ENCODE peak calls at places on chromosomes 2 and 18, in nine cellular contexts. One of them, this sample, is unnamed.

GRCh38 chr2:169961911-169962310 is 134.7 kb downstream of the UBR3 start:
- DNase-seq in PC-3: no peak
- DNase-seq in choroid plexus epithelial cell: peak
- DNase-seq in Peyer's patch: no peak
- DNase-seq in body of pancreas: no peak
- DNase-seq in fibroblast of mammary gland: peak
- DNase-seq in MM.1S: no peak
- DNase-seq in H1: no peak
- DNase-seq in fibroblast of villous mesenchyme: peak
- DNase-seq in this sample: peak

GRCh38 chr18:75200644-75201272 is 8.2 kb downstream of the PTGR3 start:
- DNase-seq in PC-3: no peak
- DNase-seq in choroid plexus epithelial cell: no peak
- DNase-seq in Peyer's patch: no peak
- DNase-seq in body of pancreas: no peak
- DNase-seq in fibroblast of mammary gland: peak
- DNase-seq in MM.1S: no peak
- DNase-seq in H1: no peak
- DNase-seq in fibroblast of villous mesenchyme: no peak
- DNase-seq in this sample: no peak

GRCh38 chr18:31740180-31740579 is 20.5 kb downstream of the SLC25A52 start:
- DNase-seq in PC-3: no peak
- DNase-seq in choroid plexus epithelial cell: no peak
- DNase-seq in Peyer's patch: no peak
- DNase-seq in body of pancreas: peak
- DNase-seq in fibroblast of mammary gland: no peak
- DNase-seq in MM.1S: peak
- DNase-seq in H1: no peak
- DNase-seq in fibroblast of villous mesenchyme: no peak
- DNase-seq in this sample: no peak

GRCh38 chr2:96156011-96156820 is 11.0 kb upstream of the DUSP2 start:
- DNase-seq in PC-3: no peak
- DNase-seq in choroid plexus epithelial cell: no peak
- DNase-seq in Peyer's patch: no peak
- DNase-seq in body of pancreas: no peak
- DNase-seq in fibroblast of mammary gland: no peak
- DNase-seq in MM.1S: no peak
- DNase-seq in H1: no peak
- DNase-seq in fibroblast of villous mesenchyme: no peak
- DNase-seq in this sample: no peak

GRCh38 chr2:240981273-240981672 is 17.1 kb upstream of the SNED1 start:
- DNase-seq in PC-3: no peak
- DNase-seq in choroid plexus epithelial cell: peak
- DNase-seq in Peyer's patch: no peak
- DNase-seq in body of pancreas: no peak
- DNase-seq in fibroblast of mammary gland: peak
- DNase-seq in MM.1S: no peak
- DNase-seq in H1: no peak
- DNase-seq in fibroblast of villous mesenchyme: no peak
- DNase-seq in this sample: no peak

GRCh38 chr18:76564636-76565237 is 69.7 kb upstream of the ZNF516 start:
- DNase-seq in PC-3: no peak
- DNase-seq in choroid plexus epithelial cell: peak
- DNase-seq in Peyer's patch: no peak
- DNase-seq in body of pancreas: no peak
- DNase-seq in fibroblast of mammary gland: peak
- DNase-seq in MM.1S: no peak
- DNase-seq in H1: peak
- DNase-seq in fibroblast of villous mesenchyme: no peak
- DNase-seq in this sample: peak

GRCh38 chr2:197828464-197829135 is 24.2 kb downstream of the PLCL1 start:
- DNase-seq in PC-3: no peak
- DNase-seq in choroid plexus epithelial cell: no peak
- DNase-seq in Peyer's patch: no peak
- DNase-seq in body of pancreas: no peak
- DNase-seq in fibroblast of mammary gland: peak
- DNase-seq in MM.1S: no peak
- DNase-seq in H1: no peak
- DNase-seq in fibroblast of villous mesenchyme: no peak
- DNase-seq in this sample: peak

GRCh38 chr2:178195390-178196166 is 1.3 kb downstream of the OSBPL6 start:
- DNase-seq in PC-3: no peak
- DNase-seq in choroid plexus epithelial cell: no peak
- DNase-seq in Peyer's patch: no peak
- DNase-seq in body of pancreas: no peak
- DNase-seq in fibroblast of mammary gland: no peak
- DNase-seq in MM.1S: no peak
- DNase-seq in H1: no peak
- DNase-seq in fibroblast of villous mesenchyme: no peak
- DNase-seq in this sample: no peak

DNA sequence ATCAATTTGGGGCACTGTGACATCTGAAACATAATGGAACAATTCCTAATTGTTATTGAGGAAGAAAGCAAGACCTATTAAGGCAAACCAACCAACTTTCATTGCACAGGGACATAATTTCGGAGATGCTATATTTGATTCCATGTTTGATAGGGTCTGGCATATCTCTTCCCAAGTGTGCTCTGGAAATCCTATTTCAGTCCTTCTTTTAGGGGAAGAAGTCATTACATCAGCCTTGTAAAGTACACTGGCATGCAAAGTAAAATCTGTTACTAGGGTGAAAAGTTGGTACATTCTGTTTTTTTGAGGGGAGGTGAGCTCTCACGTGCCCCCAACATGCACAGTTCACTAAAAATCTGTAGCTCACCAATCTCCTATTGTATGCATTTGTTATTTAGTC is 172.4 kb downstream of the SLC8A1 start:
- DNase-seq in PC-3: no peak
- DNase-seq in choroid plexus epithelial cell: no peak
- DNase-seq in Peyer's patch: no peak
- DNase-seq in body of pancreas: no peak
- DNase-seq in fibroblast of mammary gland: no peak
- DNase-seq in MM.1S: no peak
- DNase-seq in H1: no peak
- DNase-seq in fibroblast of villous mesenchyme: no peak
- DNase-seq in this sample: no peak
- H3K4me3 ChIP-seq in PC-3: no peak
- H3K4me3 ChIP-seq in choroid plexus epithelial cell: no peak
- H3K4me3 ChIP-seq in Peyer's patch: no peak
- H3K4me3 ChIP-seq in body of pancreas: no peak
- H3K4me3 ChIP-seq in fibroblast of mammary gland: no peak
- H3K4me3 ChIP-seq in MM.1S: no peak
- H3K4me3 ChIP-seq in H1: no peak
- H3K4me3 ChIP-seq in fibroblast of villous mesenchyme: no peak
- H3K4me3 ChIP-seq in this sample: no peak

DNA sequence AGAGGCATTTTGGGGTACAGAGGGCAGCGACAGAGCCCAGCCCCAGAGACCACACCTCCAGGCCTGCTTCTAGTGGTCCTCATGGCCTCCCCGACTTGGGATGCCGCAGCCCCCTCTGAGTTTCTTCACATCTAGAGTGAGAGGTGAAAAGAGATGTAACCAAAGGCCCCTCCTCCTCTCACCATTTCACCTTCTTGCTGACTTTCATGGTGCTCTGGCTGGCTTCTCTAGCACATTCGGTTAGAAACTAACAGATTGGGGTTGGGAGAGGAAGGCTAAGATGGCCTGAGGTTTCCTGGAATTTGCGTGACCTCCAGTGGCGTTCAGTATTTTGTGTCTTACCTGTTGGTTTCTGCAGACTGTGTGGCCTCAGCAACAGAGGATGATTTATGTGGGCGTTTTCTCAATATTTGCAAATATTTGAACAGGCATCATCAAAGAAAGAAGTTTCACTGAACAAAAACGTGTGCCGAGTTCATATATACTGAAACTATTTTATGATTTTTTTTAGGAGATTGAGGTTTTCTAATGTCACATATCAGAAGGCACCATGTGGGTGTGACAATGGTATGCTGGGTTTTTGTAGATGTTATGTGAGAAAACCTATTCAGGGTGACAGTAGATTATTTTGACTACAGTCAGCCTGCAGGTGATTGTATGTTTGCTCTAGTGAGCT is 69.9 kb upstream of the BCL2L11 start:
- DNase-seq in PC-3: no peak
- DNase-seq in choroid plexus epithelial cell: no peak
- DNase-seq in Peyer's patch: no peak
- DNase-seq in body of pancreas: no peak
- DNase-seq in fibroblast of mammary gland: no peak
- DNase-seq in MM.1S: peak
- DNase-seq in H1: peak
- DNase-seq in fibroblast of villous mesenchyme: no peak
- DNase-seq in this sample: no peak
- TF ChIP-seq CTCF in PC-3: no peak
- TF ChIP-seq CTCF in choroid plexus epithelial cell: no peak
- TF ChIP-seq CTCF in Peyer's patch: no peak
- TF ChIP-seq CTCF in body of pancreas: no peak
- TF ChIP-seq CTCF in fibroblast of mammary gland: no peak
- TF ChIP-seq CTCF in MM.1S: no peak
- TF ChIP-seq CTCF in H1: no peak
- TF ChIP-seq CTCF in fibroblast of villous mesenchyme: no peak
- TF ChIP-seq CTCF in this sample: no peak

GRCh38 chr2:2505604-2506003 is 174.5 kb upstream of the MYT1L start:
- DNase-seq in PC-3: no peak
- DNase-seq in choroid plexus epithelial cell: no peak
- DNase-seq in Peyer's patch: no peak
- DNase-seq in body of pancreas: no peak
- DNase-seq in fibroblast of mammary gland: no peak
- DNase-seq in MM.1S: no peak
- DNase-seq in H1: no peak
- DNase-seq in fibroblast of villous mesenchyme: no peak
- DNase-seq in this sample: no peak

GRCh38 chr2:2503864-2504418 is 172.9 kb upstream of the MYT1L start:
- DNase-seq in PC-3: no peak
- DNase-seq in choroid plexus epithelial cell: no peak
- DNase-seq in Peyer's patch: no peak
- DNase-seq in body of pancreas: no peak
- DNase-seq in fibroblast of mammary gland: no peak
- DNase-seq in MM.1S: no peak
- DNase-seq in H1: no peak
- DNase-seq in fibroblast of villous mesenchyme: no peak
- DNase-seq in this sample: no peak

GRCh38 chr2:2507471-2507997 is 176.5 kb upstream of the MYT1L start:
- DNase-seq in PC-3: no peak
- DNase-seq in choroid plexus epithelial cell: no peak
- DNase-seq in Peyer's patch: no peak
- DNase-seq in body of pancreas: no peak
- DNase-seq in fibroblast of mammary gland: no peak
- DNase-seq in MM.1S: no peak
- DNase-seq in H1: no peak
- DNase-seq in fibroblast of villous mesenchyme: no peak
- DNase-seq in this sample: no peak

GRCh38 chr2:2502150-2502549 is 171.1 kb upstream of the MYT1L start:
- DNase-seq in PC-3: no peak
- DNase-seq in choroid plexus epithelial cell: no peak
- DNase-seq in Peyer's patch: no peak
- DNase-seq in body of pancreas: no peak
- DNase-seq in fibroblast of mammary gland: no peak
- DNase-seq in MM.1S: no peak
- DNase-seq in H1: no peak
- DNase-seq in fibroblast of villous mesenchyme: no peak
- DNase-seq in this sample: no peak

GRCh38 chr2:2506536-2506935 is 175.5 kb upstream of the MYT1L start:
- DNase-seq in PC-3: no peak
- DNase-seq in choroid plexus epithelial cell: no peak
- DNase-seq in Peyer's patch: no peak
- DNase-seq in body of pancreas: no peak
- DNase-seq in fibroblast of mammary gland: no peak
- DNase-seq in MM.1S: no peak
- DNase-seq in H1: no peak
- DNase-seq in fibroblast of villous mesenchyme: no peak
- DNase-seq in this sample: no peak
- H3K4me3 ChIP-seq in PC-3: no peak
- H3K4me3 ChIP-seq in choroid plexus epithelial cell: no peak
- H3K4me3 ChIP-seq in Peyer's patch: no peak
- H3K4me3 ChIP-seq in body of pancreas: no peak
- H3K4me3 ChIP-seq in fibroblast of mammary gland: no peak
- H3K4me3 ChIP-seq in MM.1S: no peak
- H3K4me3 ChIP-seq in H1: no peak
- H3K4me3 ChIP-seq in fibroblast of villous mesenchyme: no peak
- H3K4me3 ChIP-seq in this sample: no peak

GRCh38 chr2:120382541-120383144 is 36.7 kb downstream of the INHBB start:
- DNase-seq in PC-3: no peak
- DNase-seq in choroid plexus epithelial cell: no peak
- DNase-seq in Peyer's patch: no peak
- DNase-seq in body of pancreas: no peak
- DNase-seq in fibroblast of mammary gland: no peak
- DNase-seq in MM.1S: no peak
- DNase-seq in H1: no peak
- DNase-seq in fibroblast of villous mesenchyme: no peak
- DNase-seq in this sample: no peak

GRCh38 chr2:120379916-120380893 is 34.3 kb downstream of the INHBB start:
- DNase-seq in PC-3: no peak
- DNase-seq in choroid plexus epithelial cell: no peak
- DNase-seq in Peyer's patch: no peak
- DNase-seq in body of pancreas: no peak
- DNase-seq in fibroblast of mammary gland: no peak
- DNase-seq in MM.1S: no peak
- DNase-seq in H1: no peak
- DNase-seq in fibroblast of villous mesenchyme: no peak
- DNase-seq in this sample: no peak

GRCh38 chr2:120383191-120383590 is 37.3 kb downstream of the INHBB start:
- DNase-seq in PC-3: no peak
- DNase-seq in choroid plexus epithelial cell: no peak
- DNase-seq in Peyer's patch: no peak
- DNase-seq in body of pancreas: no peak
- DNase-seq in fibroblast of mammary gland: no peak
- DNase-seq in MM.1S: no peak
- DNase-seq in H1: no peak
- DNase-seq in fibroblast of villous mesenchyme: no peak
- DNase-seq in this sample: no peak

GRCh38 chr2:120381661-120382060 is 35.7 kb downstream of the INHBB start:
- DNase-seq in PC-3: no peak
- DNase-seq in choroid plexus epithelial cell: no peak
- DNase-seq in Peyer's patch: no peak
- DNase-seq in body of pancreas: no peak
- DNase-seq in fibroblast of mammary gland: no peak
- DNase-seq in MM.1S: no peak
- DNase-seq in H1: no peak
- DNase-seq in fibroblast of villous mesenchyme: no peak
- DNase-seq in this sample: no peak

GRCh38 chr2:120381192-120381591 is 35.3 kb downstream of the INHBB start:
- DNase-seq in PC-3: no peak
- DNase-seq in choroid plexus epithelial cell: no peak
- DNase-seq in Peyer's patch: no peak
- DNase-seq in body of pancreas: no peak
- DNase-seq in fibroblast of mammary gland: no peak
- DNase-seq in MM.1S: no peak
- DNase-seq in H1: no peak
- DNase-seq in fibroblast of villous mesenchyme: no peak
- DNase-seq in this sample: no peak
- TF ChIP-seq CTCF in PC-3: no peak
- TF ChIP-seq CTCF in choroid plexus epithelial cell: no peak
- TF ChIP-seq CTCF in Peyer's patch: no peak
- TF ChIP-seq CTCF in body of pancreas: no peak
- TF ChIP-seq CTCF in fibroblast of mammary gland: no peak
- TF ChIP-seq CTCF in MM.1S: no peak
- TF ChIP-seq CTCF in H1: no peak
- TF ChIP-seq CTCF in fibroblast of villous mesenchyme: no peak
- TF ChIP-seq CTCF in this sample: no peak